ENCODE peak calls at places on chromosome 21, in nine cellular contexts. L, M, U, O, P, H, J, F and N are unnamed samples.

GRCh38 chr21:37061926-37062591 is 10.8 kb downstream of the PIGP start:
- DNase-seq in F (peak), L (no peak), M (no peak), J (no peak), P (no peak), O (no peak), U (no peak), H (no peak), N (no peak)

GRCh38 chr21:42593007-42593814 is 60.2 kb upstream of the PDE9A start:
- DNase-seq in M (peak), J (peak), H (peak), L (peak), F (peak), P (peak), U (peak), O (no peak), N (peak)

GRCh38 chr21:17699524-17700189 is 87.0 kb upstream of the BTG3 start:
- DNase-seq in U (no peak), H (no peak), O (peak), F (no peak), L (no peak), J (no peak), M (no peak), P (no peak), N (no peak)

GRCh38 chr21:38756746-38757145 is 49.0 kb upstream of the ETS2 start:
- DNase-seq in M (no peak), F (no peak), L (no peak), H (no peak), U (no peak), O (no peak), P (no peak), J (no peak), N (no peak)

GRCh38 chr21:38139380-38140168 is 117.2 kb upstream of the KCNJ15 start:
- DNase-seq in J (no peak), F (peak), O (no peak), H (no peak), U (no peak), M (no peak), L (no peak), P (no peak), N (peak)

GRCh38 chr21:41901099-41901498 is 22.0 kb upstream of the PRDM15 start:
- DNase-seq in O (no peak), U (no peak), L (peak), P (peak), F (no peak), H (no peak), J (no peak), M (no peak), N (no peak)

GRCh38 chr21:28922368-28922767 is 70.3 kb downstream of the LTN1 start:
- DNase-seq in H (no peak), M (no peak), F (no peak), P (no peak), J (no peak), L (no peak), U (no peak), O (no peak), N (no peak)

GRCh38 chr21:21007606-21008005 is 9.4 kb downstream of the NCAM2 start:
- DNase-seq in U (no peak), O (no peak), J (no peak), F (no peak), L (no peak), M (no peak), H (no peak), P (no peak), N (no peak)

GRCh38 chr21:37462087-37462861 is 95.7 kb downstream of the DYRK1A start:
- DNase-seq in M (no peak), F (peak), H (no peak), U (no peak), J (no peak), L (no peak), O (no peak), P (no peak), N (no peak)

GRCh38 chr21:17583898-17584297 is 28.8 kb downstream of the BTG3 start:
- DNase-seq in P (no peak), U (no peak), M (no peak), J (no peak), L (no peak), O (no peak), H (no peak), F (no peak), N (no peak)

GRCh38 chr21:22063140-22063539 is 1064.9 kb downstream of the NCAM2 start:
- DNase-seq in J (no peak), O (no peak), L (no peak), F (no peak), H (no peak), U (no peak), P (no peak), M (no peak), N (no peak)

GRCh38 chr21:41566500-41567014 is 58.6 kb upstream of the TMPRSS2 start:
- DNase-seq in M (no peak), J (peak), O (no peak), F (no peak), H (no peak), L (no peak), P (no peak), U (no peak), N (no peak)

GRCh38 chr21:46569071-46569470 is 35.8 kb downstream of the S100B start:
- DNase-seq in H (no peak), O (no peak), L (no peak), P (no peak), U (no peak), F (no peak), J (no peak), M (no peak), N (no peak)

GRCh38 chr21:28737671-28738279 is 254.9 kb downstream of the LTN1 start:
- DNase-seq in U (no peak), L (no peak), M (no peak), H (no peak), F (peak), J (no peak), P (no peak), O (no peak), N (no peak)

GRCh38 chr21:10272216-10272615 is 249.2 kb upstream of the TPTE start:
- DNase-seq in F (peak), P (no peak), J (no peak), H (no peak), L (no peak), O (no peak), U (no peak), M (no peak), N (no peak)

GRCh38 chr21:26130249-26130896 is 40.2 kb downstream of the APP start:
- DNase-seq in J (no peak), F (no peak), M (no peak), P (no peak), H (no peak), L (no peak), U (no peak), O (no peak), N (no peak)

GRCh38 chr21:24023402-24023801 is 1583.9 kb downstream of the MRPL39 start:
- DNase-seq in M (no peak), U (no peak), J (no peak), H (no peak), P (no peak), F (no peak), L (no peak), O (no peak), N (no peak)

GRCh38 chr21:25396135-25396711 is 211.1 kb downstream of the MRPL39 start:
- DNase-seq in L (no peak), O (peak), U (no peak), P (no peak), H (no peak), M (no peak), J (no peak), F (no peak), N (no peak)

GRCh38 chr21:37430184-37430821 is 63.7 kb downstream of the DYRK1A start:
- DNase-seq in M (no peak), H (no peak), F (peak), L (no peak), J (no peak), U (no peak), O (no peak), P (no peak), N (no peak)

DNA sequence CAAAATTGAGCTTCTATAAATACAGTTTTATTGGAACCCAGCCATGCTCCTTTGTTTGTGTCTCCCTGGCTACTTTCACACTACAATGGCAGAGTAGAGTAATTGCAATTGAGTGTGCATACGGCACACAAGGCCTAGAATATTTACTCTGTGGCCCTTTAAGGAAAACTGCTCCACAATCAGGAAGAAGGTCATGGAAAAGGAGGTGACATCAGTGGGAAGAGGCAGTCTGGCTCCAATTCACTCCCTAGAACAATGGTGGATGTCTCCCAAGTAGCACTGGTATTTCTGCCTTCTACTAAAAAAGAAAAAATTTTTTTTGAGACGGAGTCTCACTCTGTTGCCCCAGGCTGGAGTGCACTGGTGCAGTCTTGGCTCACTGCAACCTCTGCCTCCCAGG is 51.3 kb downstream of the KRTAP19-8 start:
- DNase-seq in J (no peak), P (no peak), O (no peak), F (no peak), H (no peak), M (no peak), U (no peak), L (no peak), N (no peak)
- TF ChIP-seq EP300 in J (no peak), P (no peak), O (no peak), F (no peak), H (no peak), M (no peak), U (no peak), L (no peak), N (no peak)

DNA sequence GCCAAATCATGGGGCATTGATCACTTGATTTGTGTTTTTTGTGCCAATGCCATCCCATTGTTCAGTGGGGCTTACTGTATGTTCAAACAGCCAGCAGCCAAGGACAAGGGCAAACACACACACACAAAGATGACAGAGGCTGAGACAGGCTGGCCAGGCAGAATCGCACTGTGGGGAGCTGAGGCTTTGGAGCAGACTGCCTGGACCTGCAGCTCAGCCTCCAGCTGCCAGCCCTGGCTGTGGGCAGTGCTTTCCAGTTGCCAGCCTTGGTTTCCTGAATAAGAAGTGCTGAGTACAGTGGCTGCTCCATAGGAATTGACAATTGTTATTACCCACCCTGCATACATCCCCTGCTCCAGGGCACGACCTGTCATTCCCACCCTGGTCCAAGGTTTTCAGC is 16.9 kb upstream of the PCP4 start:
- DNase-seq in O (no peak), M (no peak), J (no peak), H (peak), F (no peak), L (no peak), U (no peak), P (no peak), N (no peak)
- TF ChIP-seq EP300 in O (no peak), M (no peak), J (no peak), H (no peak), F (no peak), L (no peak), U (no peak), P (no peak), N (no peak)

GRCh38 chr21:45494135-45494850 is 47.9 kb downstream of the SLC19A1 start:
- DNase-seq in O (no peak), F (no peak), H (peak), U (no peak), M (no peak), J (no peak), P (no peak), L (no peak), N (no peak)

GRCh38 chr21:45491623-45492022 is 50.6 kb downstream of the SLC19A1 start:
- DNase-seq in M (no peak), P (no peak), L (no peak), H (peak), O (no peak), U (no peak), F (no peak), J (no peak), N (no peak)

GRCh38 chr21:45492765-45493164 is 49.5 kb downstream of the SLC19A1 start:
- DNase-seq in F (no peak), J (no peak), P (no peak), L (no peak), H (peak), O (no peak), M (no peak), U (no peak), N (no peak)

GRCh38 chr21:45494851-45495680 is 47.2 kb downstream of the SLC19A1 start:
- DNase-seq in O (no peak), H (peak), L (no peak), J (no peak), U (no peak), F (no peak), P (peak), M (no peak), N (no peak)

DNA sequence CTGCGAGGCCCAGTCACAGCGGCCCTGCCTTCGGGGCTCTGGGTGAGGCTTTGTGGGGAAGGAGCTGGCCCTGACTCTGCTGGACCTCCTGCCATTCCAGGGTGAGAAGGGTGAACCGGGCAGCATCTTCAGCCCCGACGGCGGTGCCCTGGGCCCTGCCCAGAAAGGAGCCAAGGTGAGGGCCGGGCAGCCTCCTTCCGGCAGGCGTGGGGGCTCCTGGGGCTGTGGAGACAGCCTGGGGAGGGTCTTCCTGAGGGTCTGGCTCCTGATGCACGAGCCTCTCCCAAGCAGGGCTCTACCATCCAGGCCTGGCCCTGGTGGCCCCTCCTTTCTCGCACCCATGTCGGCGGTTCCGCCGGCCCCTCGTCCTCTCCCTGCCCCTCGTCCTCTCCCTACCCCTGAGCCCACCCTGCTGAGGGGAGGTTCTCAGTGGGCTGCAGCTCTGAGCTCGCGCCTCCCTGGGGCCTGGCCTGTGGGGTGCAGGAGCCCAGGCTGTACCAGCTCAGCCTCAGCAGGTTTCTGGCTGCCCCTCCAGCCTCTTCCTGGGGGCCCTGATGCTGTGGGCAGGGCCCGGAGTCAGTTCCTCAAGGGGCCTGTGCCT is 48.7 kb downstream of the SLC19A1 start:
- DNase-seq in U (no peak), O (no peak), M (no peak), H (peak), F (no peak), J (no peak), L (no peak), P (no peak), N (no peak)
- TF ChIP-seq EP300 in U (no peak), O (no peak), M (no peak), H (no peak), F (no peak), J (no peak), L (no peak), P (no peak), N (no peak)

DNA sequence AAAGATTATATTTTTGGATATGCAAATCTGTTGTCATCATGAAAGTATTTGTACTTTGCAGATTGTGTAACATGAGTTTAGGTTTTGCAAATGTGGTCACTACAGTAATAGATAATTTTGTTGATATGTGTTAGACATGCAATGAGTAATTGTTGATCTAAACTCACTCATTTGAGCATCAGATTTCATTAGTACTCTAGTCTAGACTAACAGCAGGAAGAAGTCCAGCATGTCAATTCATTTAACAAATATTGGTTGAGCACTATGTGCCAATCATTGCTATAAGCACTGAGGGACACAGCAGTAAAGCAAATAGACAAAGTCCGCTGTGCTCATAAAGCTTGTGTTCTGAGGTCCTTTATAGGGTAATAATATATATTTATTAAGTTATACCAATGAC is 350.0 kb downstream of the USP25 start:
- DNase-seq in L (no peak), P (no peak), J (no peak), O (no peak), U (no peak), F (peak), M (no peak), H (no peak), N (no peak)
- TF ChIP-seq EP300 in L (no peak), P (no peak), J (no peak), O (no peak), U (no peak), F (no peak), M (no peak), H (no peak), N (no peak)

GRCh38 chr21:44304846-44305245 is 5.0 kb downstream of the PFKL start:
- DNase-seq in P (no peak), M (no peak), L (peak), J (peak), H (peak), F (peak), O (no peak), U (peak), N (peak)
- TF ChIP-seq EP300 in P (no peak), M (no peak), L (no peak), J (no peak), H (no peak), F (no peak), O (no peak), U (no peak), N (no peak)

GRCh38 chr21:27393726-27394125 is 426.8 kb upstream of the ADAMTS5 start:
- DNase-seq in O (no peak), L (no peak), H (no peak), F (no peak), U (no peak), P (no peak), J (no peak), M (no peak), N (no peak)
- TF ChIP-seq EP300 in O (no peak), L (no peak), H (no peak), F (no peak), U (no peak), P (no peak), J (no peak), M (no peak), N (no peak)

GRCh38 chr21:35323947-35324346 is 274.8 kb upstream of the RUNX1 start:
- DNase-seq in O (no peak), J (peak), M (peak), H (peak), P (peak), U (no peak), L (no peak), F (no peak), N (no peak)
- TF ChIP-seq EP300 in O (no peak), J (no peak), M (no peak), H (no peak), P (peak), U (no peak), L (peak), F (no peak), N (no peak)

GRCh38 chr21:33522950-33523349 is 19.0 kb downstream of the GART start:
- DNase-seq in H (no peak), F (no peak), L (no peak), U (no peak), P (no peak), M (no peak), J (no peak), O (no peak), N (no peak)
- TF ChIP-seq EP300 in H (no peak), F (no peak), L (no peak), U (no peak), P (no peak), M (no peak), J (no peak), O (no peak), N (no peak)

DNA sequence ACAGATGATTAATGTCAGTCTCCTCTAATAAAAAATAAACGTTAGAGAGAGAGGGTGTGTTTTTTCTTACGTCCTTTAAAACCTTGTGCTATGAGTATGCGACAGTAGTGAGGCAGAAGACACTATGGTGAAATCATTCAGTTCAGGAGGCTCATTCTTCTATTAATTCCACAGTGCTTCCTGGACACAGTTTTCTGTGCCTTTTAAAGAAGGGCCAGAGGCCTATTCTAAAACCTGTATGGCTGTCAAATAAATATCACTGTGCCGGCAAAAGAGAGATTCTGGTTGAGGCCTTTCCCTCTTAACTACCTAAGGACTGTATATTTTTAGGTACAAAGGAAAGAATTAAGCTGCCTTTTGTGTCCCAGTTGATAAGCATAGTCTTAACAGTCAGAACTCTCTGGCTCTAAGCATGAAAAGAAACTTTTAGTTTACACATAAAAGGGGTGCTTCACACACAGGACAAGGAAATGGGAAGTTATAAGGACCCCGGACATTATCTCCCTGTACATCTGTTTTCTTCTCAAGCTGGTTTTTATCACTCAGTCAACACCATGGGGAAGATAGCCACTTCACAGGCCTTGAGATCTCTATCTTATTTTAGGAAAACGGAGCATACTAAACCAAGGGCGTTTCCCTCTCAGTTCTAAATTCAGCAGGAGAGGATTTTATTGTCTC is 71.2 kb upstream of the HSPA13 start:
- DNase-seq in H (no peak), M (no peak), J (no peak), O (peak), P (no peak), L (no peak), U (no peak), F (no peak), N (no peak)
- TF ChIP-seq EP300 in H (no peak), M (no peak), J (no peak), O (no peak), P (no peak), L (no peak), U (no peak), F (no peak), N (no peak)